ENCODE peak calls at places on chromosomes 16 and 17, in nine cellular contexts. One of them, this sample, is unnamed.

GRCh38 chr17:70258465-70258864 is 89.1 kb downstream of the KCNJ2 start:
- ATAC-seq in GM23338: no peak
- ATAC-seq in esophagus mucosa: no peak
- ATAC-seq in SK-N-SH treated with all-trans-retinoic acid at 6 μM for 48 hours: no peak
- ATAC-seq in CD4-positive, alpha-beta T cell: no peak
- ATAC-seq in activated CD8-positive, alpha-beta T cell treated with anti-CD3 and anti-CD28 coated beads, Interleukin-2, amount 10 ng/mL, durations not matched to agents 7 days and 5 days: no peak
- ATAC-seq in gastroesophageal sphincter: no peak
- ATAC-seq in PC-3: no peak
- ATAC-seq in central memory CD8-positive, alpha-beta T cell: no peak
- ATAC-seq in this sample: no peak

GRCh38 chr17:72123964-72124791 is 3.4 kb downstream of the SOX9 start:
- ATAC-seq in SK-N-SH treated with all-trans-retinoic acid at 6 μM for 48 hours: no peak
- ATAC-seq in PC-3: no peak
- ATAC-seq in activated CD8-positive, alpha-beta T cell treated with anti-CD3 and anti-CD28 coated beads, Interleukin-2, amount 10 ng/mL, durations not matched to agents 7 days and 5 days: no peak
- ATAC-seq in gastroesophageal sphincter: no peak
- ATAC-seq in esophagus mucosa: no peak
- ATAC-seq in GM23338: peak
- ATAC-seq in central memory CD8-positive, alpha-beta T cell: no peak
- ATAC-seq in CD4-positive, alpha-beta T cell: no peak
- ATAC-seq in this sample: no peak

GRCh38 chr17:77783991-77784820 is 174.3 kb upstream of the TNRC6C start:
- ATAC-seq in GM23338: no peak
- ATAC-seq in PC-3: no peak
- ATAC-seq in CD4-positive, alpha-beta T cell: peak
- ATAC-seq in activated CD8-positive, alpha-beta T cell treated with anti-CD3 and anti-CD28 coated beads, Interleukin-2, amount 10 ng/mL, durations not matched to agents 7 days and 5 days: peak
- ATAC-seq in gastroesophageal sphincter: no peak
- ATAC-seq in SK-N-SH treated with all-trans-retinoic acid at 6 μM for 48 hours: no peak
- ATAC-seq in esophagus mucosa: no peak
- ATAC-seq in central memory CD8-positive, alpha-beta T cell: peak
- ATAC-seq in this sample: peak

GRCh38 chr17:11430766-11431165 is 167.5 kb upstream of the DNAH9 start:
- ATAC-seq in GM23338: no peak
- ATAC-seq in activated CD8-positive, alpha-beta T cell treated with anti-CD3 and anti-CD28 coated beads, Interleukin-2, amount 10 ng/mL, durations not matched to agents 7 days and 5 days: no peak
- ATAC-seq in CD4-positive, alpha-beta T cell: no peak
- ATAC-seq in gastroesophageal sphincter: no peak
- ATAC-seq in central memory CD8-positive, alpha-beta T cell: no peak
- ATAC-seq in esophagus mucosa: peak
- ATAC-seq in SK-N-SH treated with all-trans-retinoic acid at 6 μM for 48 hours: no peak
- ATAC-seq in PC-3: no peak
- ATAC-seq in this sample: no peak

GRCh38 chr16:57510016-57510871 is 24.0 kb upstream of the DOK4 start:
- ATAC-seq in PC-3: no peak
- ATAC-seq in SK-N-SH treated with all-trans-retinoic acid at 6 μM for 48 hours: peak
- ATAC-seq in gastroesophageal sphincter: no peak
- ATAC-seq in CD4-positive, alpha-beta T cell: no peak
- ATAC-seq in esophagus mucosa: no peak
- ATAC-seq in activated CD8-positive, alpha-beta T cell treated with anti-CD3 and anti-CD28 coated beads, Interleukin-2, amount 10 ng/mL, durations not matched to agents 7 days and 5 days: no peak
- ATAC-seq in central memory CD8-positive, alpha-beta T cell: no peak
- ATAC-seq in GM23338: no peak
- ATAC-seq in this sample: no peak

GRCh38 chr17:17739388-17740066 is 58.3 kb downstream of the RAI1 start:
- ATAC-seq in esophagus mucosa: peak
- ATAC-seq in central memory CD8-positive, alpha-beta T cell: no peak
- ATAC-seq in SK-N-SH treated with all-trans-retinoic acid at 6 μM for 48 hours: peak
- ATAC-seq in PC-3: peak
- ATAC-seq in activated CD8-positive, alpha-beta T cell treated with anti-CD3 and anti-CD28 coated beads, Interleukin-2, amount 10 ng/mL, durations not matched to agents 7 days and 5 days: no peak
- ATAC-seq in GM23338: no peak
- ATAC-seq in gastroesophageal sphincter: peak
- ATAC-seq in CD4-positive, alpha-beta T cell: no peak
- ATAC-seq in this sample: no peak

GRCh38 chr16:68282064-68282452 is 17.7 kb downstream of the SLC7A6 start:
- ATAC-seq in esophagus mucosa: no peak
- ATAC-seq in GM23338: no peak
- ATAC-seq in CD4-positive, alpha-beta T cell: no peak
- ATAC-seq in SK-N-SH treated with all-trans-retinoic acid at 6 μM for 48 hours: no peak
- ATAC-seq in central memory CD8-positive, alpha-beta T cell: no peak
- ATAC-seq in gastroesophageal sphincter: no peak
- ATAC-seq in PC-3: no peak
- ATAC-seq in activated CD8-positive, alpha-beta T cell treated with anti-CD3 and anti-CD28 coated beads, Interleukin-2, amount 10 ng/mL, durations not matched to agents 7 days and 5 days: no peak
- ATAC-seq in this sample: no peak

GRCh38 chr17:5912927-5913565 is 157.1 kb upstream of the WSCD1 start:
- ATAC-seq in activated CD8-positive, alpha-beta T cell treated with anti-CD3 and anti-CD28 coated beads, Interleukin-2, amount 10 ng/mL, durations not matched to agents 7 days and 5 days: no peak
- ATAC-seq in CD4-positive, alpha-beta T cell: no peak
- ATAC-seq in SK-N-SH treated with all-trans-retinoic acid at 6 μM for 48 hours: no peak
- ATAC-seq in central memory CD8-positive, alpha-beta T cell: no peak
- ATAC-seq in esophagus mucosa: no peak
- ATAC-seq in gastroesophageal sphincter: no peak
- ATAC-seq in PC-3: no peak
- ATAC-seq in GM23338: no peak
- ATAC-seq in this sample: no peak

GRCh38 chr16:2835638-2836493 is 5.8 kb downstream of the ZG16B start:
- ATAC-seq in central memory CD8-positive, alpha-beta T cell: no peak
- ATAC-seq in GM23338: no peak
- ATAC-seq in esophagus mucosa: peak
- ATAC-seq in CD4-positive, alpha-beta T cell: no peak
- ATAC-seq in PC-3: peak
- ATAC-seq in activated CD8-positive, alpha-beta T cell treated with anti-CD3 and anti-CD28 coated beads, Interleukin-2, amount 10 ng/mL, durations not matched to agents 7 days and 5 days: no peak
- ATAC-seq in SK-N-SH treated with all-trans-retinoic acid at 6 μM for 48 hours: peak
- ATAC-seq in gastroesophageal sphincter: peak
- ATAC-seq in this sample: no peak

GRCh38 chr16:30888856-30889499 is 4.9 kb downstream of the BCL7C start:
- ATAC-seq in PC-3: no peak
- ATAC-seq in esophagus mucosa: no peak
- ATAC-seq in CD4-positive, alpha-beta T cell: no peak
- ATAC-seq in central memory CD8-positive, alpha-beta T cell: no peak
- ATAC-seq in GM23338: no peak
- ATAC-seq in SK-N-SH treated with all-trans-retinoic acid at 6 μM for 48 hours: no peak
- ATAC-seq in activated CD8-positive, alpha-beta T cell treated with anti-CD3 and anti-CD28 coated beads, Interleukin-2, amount 10 ng/mL, durations not matched to agents 7 days and 5 days: no peak
- ATAC-seq in gastroesophageal sphincter: peak
- ATAC-seq in this sample: no peak

GRCh38 chr17:72634621-72635020 is 457.9 kb downstream of the SLC39A11 start:
- ATAC-seq in SK-N-SH treated with all-trans-retinoic acid at 6 μM for 48 hours: no peak
- ATAC-seq in central memory CD8-positive, alpha-beta T cell: no peak
- ATAC-seq in activated CD8-positive, alpha-beta T cell treated with anti-CD3 and anti-CD28 coated beads, Interleukin-2, amount 10 ng/mL, durations not matched to agents 7 days and 5 days: peak
- ATAC-seq in esophagus mucosa: peak
- ATAC-seq in PC-3: peak
- ATAC-seq in GM23338: no peak
- ATAC-seq in gastroesophageal sphincter: no peak
- ATAC-seq in CD4-positive, alpha-beta T cell: peak
- ATAC-seq in this sample: peak

GRCh38 chr17:44398692-44399691 is 9.5 kb upstream of the ITGA2B start:
- ATAC-seq in activated CD8-positive, alpha-beta T cell treated with anti-CD3 and anti-CD28 coated beads, Interleukin-2, amount 10 ng/mL, durations not matched to agents 7 days and 5 days: no peak
- ATAC-seq in central memory CD8-positive, alpha-beta T cell: no peak
- ATAC-seq in CD4-positive, alpha-beta T cell: no peak
- ATAC-seq in gastroesophageal sphincter: no peak
- ATAC-seq in SK-N-SH treated with all-trans-retinoic acid at 6 μM for 48 hours: no peak
- ATAC-seq in esophagus mucosa: no peak
- ATAC-seq in GM23338: no peak
- ATAC-seq in PC-3: no peak
- ATAC-seq in this sample: no peak

GRCh38 chr17:64627797-64628196 is 34.3 kb downstream of the SMURF2 start:
- ATAC-seq in activated CD8-positive, alpha-beta T cell treated with anti-CD3 and anti-CD28 coated beads, Interleukin-2, amount 10 ng/mL, durations not matched to agents 7 days and 5 days: peak
- ATAC-seq in esophagus mucosa: no peak
- ATAC-seq in GM23338: no peak
- ATAC-seq in SK-N-SH treated with all-trans-retinoic acid at 6 μM for 48 hours: no peak
- ATAC-seq in central memory CD8-positive, alpha-beta T cell: peak
- ATAC-seq in PC-3: no peak
- ATAC-seq in gastroesophageal sphincter: no peak
- ATAC-seq in CD4-positive, alpha-beta T cell: no peak
- ATAC-seq in this sample: peak

GRCh38 chr16:81996664-81997529 is 14.4 kb downstream of the SDR42E1 start:
- ATAC-seq in GM23338: peak
- ATAC-seq in SK-N-SH treated with all-trans-retinoic acid at 6 μM for 48 hours: peak
- ATAC-seq in gastroesophageal sphincter: peak
- ATAC-seq in PC-3: peak
- ATAC-seq in central memory CD8-positive, alpha-beta T cell: no peak
- ATAC-seq in CD4-positive, alpha-beta T cell: no peak
- ATAC-seq in activated CD8-positive, alpha-beta T cell treated with anti-CD3 and anti-CD28 coated beads, Interleukin-2, amount 10 ng/mL, durations not matched to agents 7 days and 5 days: no peak
- ATAC-seq in esophagus mucosa: peak
- ATAC-seq in this sample: no peak

GRCh38 chr16:10031473-10031872 is 150.8 kb downstream of the GRIN2A start:
- ATAC-seq in CD4-positive, alpha-beta T cell: no peak
- ATAC-seq in esophagus mucosa: no peak
- ATAC-seq in PC-3: no peak
- ATAC-seq in activated CD8-positive, alpha-beta T cell treated with anti-CD3 and anti-CD28 coated beads, Interleukin-2, amount 10 ng/mL, durations not matched to agents 7 days and 5 days: no peak
- ATAC-seq in GM23338: peak
- ATAC-seq in central memory CD8-positive, alpha-beta T cell: no peak
- ATAC-seq in SK-N-SH treated with all-trans-retinoic acid at 6 μM for 48 hours: no peak
- ATAC-seq in gastroesophageal sphincter: no peak
- ATAC-seq in this sample: no peak

GRCh38 chr17:17305282-17305801 is 2.2 kb downstream of the NT5M start:
- ATAC-seq in CD4-positive, alpha-beta T cell: peak
- ATAC-seq in activated CD8-positive, alpha-beta T cell treated with anti-CD3 and anti-CD28 coated beads, Interleukin-2, amount 10 ng/mL, durations not matched to agents 7 days and 5 days: peak
- ATAC-seq in central memory CD8-positive, alpha-beta T cell: peak
- ATAC-seq in GM23338: no peak
- ATAC-seq in gastroesophageal sphincter: no peak
- ATAC-seq in SK-N-SH treated with all-trans-retinoic acid at 6 μM for 48 hours: no peak
- ATAC-seq in esophagus mucosa: peak
- ATAC-seq in PC-3: no peak
- ATAC-seq in this sample: peak

GRCh38 chr16:54216268-54217187 is 70.1 kb downstream of the IRX3 start:
- ATAC-seq in central memory CD8-positive, alpha-beta T cell: no peak
- ATAC-seq in activated CD8-positive, alpha-beta T cell treated with anti-CD3 and anti-CD28 coated beads, Interleukin-2, amount 10 ng/mL, durations not matched to agents 7 days and 5 days: no peak
- ATAC-seq in esophagus mucosa: no peak
- ATAC-seq in CD4-positive, alpha-beta T cell: no peak
- ATAC-seq in GM23338: no peak
- ATAC-seq in PC-3: no peak
- ATAC-seq in SK-N-SH treated with all-trans-retinoic acid at 6 μM for 48 hours: no peak
- ATAC-seq in gastroesophageal sphincter: peak
- ATAC-seq in this sample: no peak

GRCh38 chr16:53090591-53091507 is 36.1 kb downstream of the CHD9 start:
- ATAC-seq in PC-3: no peak
- ATAC-seq in esophagus mucosa: peak
- ATAC-seq in SK-N-SH treated with all-trans-retinoic acid at 6 μM for 48 hours: peak
- ATAC-seq in activated CD8-positive, alpha-beta T cell treated with anti-CD3 and anti-CD28 coated beads, Interleukin-2, amount 10 ng/mL, durations not matched to agents 7 days and 5 days: peak
- ATAC-seq in CD4-positive, alpha-beta T cell: no peak
- ATAC-seq in gastroesophageal sphincter: peak
- ATAC-seq in GM23338: peak
- ATAC-seq in central memory CD8-positive, alpha-beta T cell: no peak
- ATAC-seq in this sample: peak

GRCh38 chr16:71359431-71359830 is 908 bp downstream of the CALB2 start:
- ATAC-seq in PC-3: no peak
- ATAC-seq in CD4-positive, alpha-beta T cell: no peak
- ATAC-seq in esophagus mucosa: peak
- ATAC-seq in activated CD8-positive, alpha-beta T cell treated with anti-CD3 and anti-CD28 coated beads, Interleukin-2, amount 10 ng/mL, durations not matched to agents 7 days and 5 days: no peak
- ATAC-seq in GM23338: no peak
- ATAC-seq in central memory CD8-positive, alpha-beta T cell: no peak
- ATAC-seq in gastroesophageal sphincter: no peak
- ATAC-seq in SK-N-SH treated with all-trans-retinoic acid at 6 μM for 48 hours: no peak
- ATAC-seq in this sample: no peak

GRCh38 chr17:17752822-17753448 is 71.7 kb downstream of the RAI1 start:
- ATAC-seq in PC-3: no peak
- ATAC-seq in central memory CD8-positive, alpha-beta T cell: no peak
- ATAC-seq in esophagus mucosa: peak
- ATAC-seq in activated CD8-positive, alpha-beta T cell treated with anti-CD3 and anti-CD28 coated beads, Interleukin-2, amount 10 ng/mL, durations not matched to agents 7 days and 5 days: no peak
- ATAC-seq in GM23338: no peak
- ATAC-seq in CD4-positive, alpha-beta T cell: no peak
- ATAC-seq in SK-N-SH treated with all-trans-retinoic acid at 6 μM for 48 hours: no peak
- ATAC-seq in gastroesophageal sphincter: no peak
- ATAC-seq in this sample: no peak

GRCh38 chr17:35373532-35373983 is at the start of gene SLFN11:
- ATAC-seq in activated CD8-positive, alpha-beta T cell treated with anti-CD3 and anti-CD28 coated beads, Interleukin-2, amount 10 ng/mL, durations not matched to agents 7 days and 5 days: peak
- ATAC-seq in GM23338: peak
- ATAC-seq in PC-3: peak
- ATAC-seq in central memory CD8-positive, alpha-beta T cell: peak
- ATAC-seq in SK-N-SH treated with all-trans-retinoic acid at 6 μM for 48 hours: peak
- ATAC-seq in esophagus mucosa: peak
- ATAC-seq in CD4-positive, alpha-beta T cell: peak
- ATAC-seq in gastroesophageal sphincter: peak
- ATAC-seq in this sample: peak

GRCh38 chr17:16465861-16466338 is 26.1 kb downstream of the LRRC75A start:
- ATAC-seq in PC-3: no peak
- ATAC-seq in SK-N-SH treated with all-trans-retinoic acid at 6 μM for 48 hours: no peak
- ATAC-seq in GM23338: no peak
- ATAC-seq in central memory CD8-positive, alpha-beta T cell: no peak
- ATAC-seq in CD4-positive, alpha-beta T cell: no peak
- ATAC-seq in activated CD8-positive, alpha-beta T cell treated with anti-CD3 and anti-CD28 coated beads, Interleukin-2, amount 10 ng/mL, durations not matched to agents 7 days and 5 days: no peak
- ATAC-seq in gastroesophageal sphincter: peak
- ATAC-seq in esophagus mucosa: peak
- ATAC-seq in this sample: no peak

GRCh38 chr17:14019186-14019956 is 49.9 kb upstream of the COX10 start:
- ATAC-seq in SK-N-SH treated with all-trans-retinoic acid at 6 μM for 48 hours: no peak
- ATAC-seq in CD4-positive, alpha-beta T cell: no peak
- ATAC-seq in gastroesophageal sphincter: no peak
- ATAC-seq in activated CD8-positive, alpha-beta T cell treated with anti-CD3 and anti-CD28 coated beads, Interleukin-2, amount 10 ng/mL, durations not matched to agents 7 days and 5 days: no peak
- ATAC-seq in esophagus mucosa: peak
- ATAC-seq in central memory CD8-positive, alpha-beta T cell: no peak
- ATAC-seq in GM23338: no peak
- ATAC-seq in PC-3: peak
- ATAC-seq in this sample: peak

GRCh38 chr16:86819523-86819887 is 241.2 kb downstream of the FOXL1 start:
- ATAC-seq in SK-N-SH treated with all-trans-retinoic acid at 6 μM for 48 hours: peak
- ATAC-seq in activated CD8-positive, alpha-beta T cell treated with anti-CD3 and anti-CD28 coated beads, Interleukin-2, amount 10 ng/mL, durations not matched to agents 7 days and 5 days: no peak
- ATAC-seq in PC-3: no peak
- ATAC-seq in esophagus mucosa: no peak
- ATAC-seq in CD4-positive, alpha-beta T cell: no peak
- ATAC-seq in GM23338: peak
- ATAC-seq in gastroesophageal sphincter: no peak
- ATAC-seq in central memory CD8-positive, alpha-beta T cell: no peak
- ATAC-seq in this sample: no peak

GRCh38 chr17:43932357-43932756 is 9.9 kb downstream of the PPY start:
- ATAC-seq in SK-N-SH treated with all-trans-retinoic acid at 6 μM for 48 hours: no peak
- ATAC-seq in activated CD8-positive, alpha-beta T cell treated with anti-CD3 and anti-CD28 coated beads, Interleukin-2, amount 10 ng/mL, durations not matched to agents 7 days and 5 days: no peak
- ATAC-seq in central memory CD8-positive, alpha-beta T cell: no peak
- ATAC-seq in CD4-positive, alpha-beta T cell: no peak
- ATAC-seq in gastroesophageal sphincter: no peak
- ATAC-seq in PC-3: no peak
- ATAC-seq in GM23338: no peak
- ATAC-seq in esophagus mucosa: no peak
- ATAC-seq in this sample: no peak

GRCh38 chr17:67074781-67075180 is 30.4 kb downstream of the CACNG1 start:
- ATAC-seq in esophagus mucosa: no peak
- ATAC-seq in CD4-positive, alpha-beta T cell: no peak
- ATAC-seq in PC-3: no peak
- ATAC-seq in central memory CD8-positive, alpha-beta T cell: no peak
- ATAC-seq in gastroesophageal sphincter: no peak
- ATAC-seq in GM23338: no peak
- ATAC-seq in SK-N-SH treated with all-trans-retinoic acid at 6 μM for 48 hours: no peak
- ATAC-seq in activated CD8-positive, alpha-beta T cell treated with anti-CD3 and anti-CD28 coated beads, Interleukin-2, amount 10 ng/mL, durations not matched to agents 7 days and 5 days: no peak
- ATAC-seq in this sample: no peak

GRCh38 chr17:82050761-82051641 is 610 bp downstream of the RFNG start:
- ATAC-seq in SK-N-SH treated with all-trans-retinoic acid at 6 μM for 48 hours: peak
- ATAC-seq in activated CD8-positive, alpha-beta T cell treated with anti-CD3 and anti-CD28 coated beads, Interleukin-2, amount 10 ng/mL, durations not matched to agents 7 days and 5 days: peak
- ATAC-seq in gastroesophageal sphincter: peak
- ATAC-seq in central memory CD8-positive, alpha-beta T cell: peak
- ATAC-seq in PC-3: peak
- ATAC-seq in CD4-positive, alpha-beta T cell: peak
- ATAC-seq in GM23338: peak
- ATAC-seq in esophagus mucosa: peak
- ATAC-seq in this sample: peak

GRCh38 chr16:11100239-11100750 is 155.7 kb downstream of the SOCS1 start:
- ATAC-seq in activated CD8-positive, alpha-beta T cell treated with anti-CD3 and anti-CD28 coated beads, Interleukin-2, amount 10 ng/mL, durations not matched to agents 7 days and 5 days: peak
- ATAC-seq in PC-3: no peak
- ATAC-seq in esophagus mucosa: peak
- ATAC-seq in CD4-positive, alpha-beta T cell: no peak
- ATAC-seq in gastroesophageal sphincter: peak
- ATAC-seq in GM23338: peak
- ATAC-seq in SK-N-SH treated with all-trans-retinoic acid at 6 μM for 48 hours: peak
- ATAC-seq in central memory CD8-positive, alpha-beta T cell: no peak
- ATAC-seq in this sample: peak

GRCh38 chr17:32009262-32009542 is 2.0 kb downstream of the LRRC37B start:
- ATAC-seq in SK-N-SH treated with all-trans-retinoic acid at 6 μM for 48 hours: no peak
- ATAC-seq in central memory CD8-positive, alpha-beta T cell: no peak
- ATAC-seq in activated CD8-positive, alpha-beta T cell treated with anti-CD3 and anti-CD28 coated beads, Interleukin-2, amount 10 ng/mL, durations not matched to agents 7 days and 5 days: no peak
- ATAC-seq in GM23338: no peak
- ATAC-seq in esophagus mucosa: no peak
- ATAC-seq in CD4-positive, alpha-beta T cell: no peak
- ATAC-seq in gastroesophageal sphincter: no peak
- ATAC-seq in PC-3: no peak
- ATAC-seq in this sample: no peak